ENCODE peak calls at places on chromosome 13, in six cellular contexts. U, X, W, O, N and V are unnamed samples.

GRCh38 chr13:102045713-102046112 is 356.1 kb downstream of the FGF14 start:
- DNase-seq in O (no peak), N (no peak), W (peak; percentile 54), X (no peak), U (no peak), V (peak; percentile 13)

GRCh38 chr13:51639171-51639570 is 54.9 kb downstream of the WDFY2 start:
- DNase-seq in U (no peak), W (no peak), O (peak; percentile 37), N (no peak), X (no peak), V (no peak)

GRCh38 chr13:60572003-60572792 is 175.2 kb downstream of the TDRD3 start:
- DNase-seq in X (no peak), N (no peak), O (peak; percentile 63), U (no peak), W (no peak), V (peak; percentile 54)

GRCh38 chr13:76764429-76764828 is 121.8 kb downstream of the KCTD12 start:
- DNase-seq in X (no peak), N (no peak), U (no peak), W (peak; percentile 2), O (peak; percentile 84), V (peak; percentile 16)

GRCh38 chr13:79647518-79647917 is 166.6 kb downstream of the NDFIP2 start:
- DNase-seq in O (no peak), X (no peak), U (no peak), W (no peak), N (no peak), V (no peak)

GRCh38 chr13:110106726-110107125 is 200.2 kb downstream of the COL4A1 start:
- DNase-seq in N (no peak), X (no peak), U (no peak), W (no peak), O (peak; percentile 56), V (no peak)

GRCh38 chr13:101529419-101529818 is 76.9 kb downstream of the ITGBL1 start:
- DNase-seq in N (no peak), O (peak; percentile 94), W (no peak), U (no peak), X (no peak), V (no peak)

GRCh38 chr13:23466144-23467002 is 32.9 kb upstream of the SACS start:
- DNase-seq in X (peak; percentile 38), O (peak; percentile 86), U (peak; percentile 27), W (peak; percentile 68), N (peak; percentile 28), V (peak; percentile 76)

GRCh38 chr13:34145061-34145460 is 327.1 kb downstream of the RFC3 start:
- DNase-seq in X (no peak), N (no peak), U (no peak), W (no peak), O (no peak), V (no peak)

GRCh38 chr13:112708560-112709240 is 18.9 kb downstream of the ATP11A start:
- DNase-seq in W (no peak), X (no peak), N (no peak), O (no peak), U (no peak), V (no peak)

GRCh38 chr13:49097374-49097773 is 121.7 kb downstream of the FNDC3A start:
- DNase-seq in X (no peak), U (no peak), O (peak; percentile 89), W (no peak), N (no peak), V (no peak)

GRCh38 chr13:111202745-111203144 is 87.6 kb downstream of the ARHGEF7 start:
- DNase-seq in O (peak; percentile 97), W (no peak), U (no peak), N (no peak), X (peak; percentile 51), V (peak; percentile 71)

GRCh38 chr13:33446821-33447481 is 161.4 kb upstream of the STARD13 start:
- DNase-seq in N (no peak), X (no peak), W (no peak), O (no peak), U (no peak), V (no peak)

GRCh38 chr13:80199585-80200292 is 141.2 kb downstream of the SPRY2 start:
- DNase-seq in N (no peak), W (no peak), U (no peak), X (no peak), O (no peak), V (no peak)

GRCh38 chr13:75489502-75490263 is 7.7 kb upstream of the TBC1D4 start:
- DNase-seq in U (no peak), X (no peak), O (peak; percentile 40), W (no peak), N (no peak), V (no peak)

GRCh38 chr13:37889102-37889501 is 19.5 kb upstream of the TRPC4 start:
- DNase-seq in O (peak; percentile 25), N (no peak), U (no peak), W (no peak), X (no peak), V (no peak)

GRCh38 chr13:38348890-38349289 is 761 bp upstream of the UFM1 start:
- DNase-seq in O (peak; percentile 33), X (peak; percentile 47), W (peak; percentile 6), N (peak; percentile 3), U (no peak), V (peak; percentile 10)

GRCh38 chr13:113139580-113139979 is 17.0 kb downstream of the F10 start:
- DNase-seq in O (no peak), N (no peak), U (no peak), X (no peak), W (no peak), V (no peak)

GRCh38 chr13:23796546-23796945 is 92.7 kb downstream of the MIPEP start:
- DNase-seq in W (no peak), O (no peak), U (no peak), X (no peak), N (no peak), V (no peak)

GRCh38 chr13:76820759-76821158 is 65.4 kb downstream of the KCTD12 start:
- DNase-seq in U (no peak), X (no peak), O (peak; percentile 93), W (no peak), N (no peak), V (peak; percentile 18)

GRCh38 chr13:98184796-98185195 is 7.7 kb upstream of the RNF113B start:
- DNase-seq in O (no peak), W (no peak), X (no peak), N (no peak), U (no peak), V (no peak)

GRCh38 chr13:32036131-32036695 is 4.6 kb downstream of the FRY start:
- DNase-seq in U (no peak), X (no peak), N (no peak), O (no peak), W (no peak), V (no peak)

GRCh38 chr13:45196622-45197021 is 4.2 kb downstream of the KCTD4 start:
- DNase-seq in O (peak; percentile 30), U (no peak), X (no peak), N (no peak), W (no peak), V (no peak)

GRCh38 chr13:24694907-24695306 is 14.7 kb downstream of the ATP12A start:
- DNase-seq in O (no peak), U (no peak), X (no peak), W (no peak), N (no peak), V (no peak)

GRCh38 chr13:41751277-41751676 is 209.6 kb downstream of the VWA8 start:
- DNase-seq in N (no peak), U (no peak), O (peak; percentile 89), W (no peak), X (no peak), V (no peak)

GRCh38 chr13:111347438-111347837 is 27.0 kb downstream of the TEX29 start:
- DNase-seq in O (no peak), W (no peak), U (no peak), X (no peak), N (no peak), V (no peak)

GRCh38 chr13:80083516-80084085 is 257.3 kb downstream of the SPRY2 start:
- DNase-seq in N (no peak), U (no peak), O (peak; percentile 73), X (no peak), W (no peak), V (no peak)

GRCh38 chr13:105897575-105897974 is 637.9 kb downstream of the EFNB2 start:
- DNase-seq in U (no peak), O (no peak), N (no peak), W (no peak), X (no peak), V (no peak)

GRCh38 chr13:48412100-48412556 is 785 bp downstream of the LPAR6 start:
- DNase-seq in X (no peak), N (no peak), W (no peak), O (peak; percentile 44), U (no peak), V (no peak)

GRCh38 chr13:90403330-90404082 is 944.0 kb upstream of the MIR17HG start:
- DNase-seq in X (no peak), U (no peak), N (no peak), W (no peak), O (no peak), V (no peak)

GRCh38 chr13:33069365-33069764 is 53.1 kb downstream of the KL start:
- DNase-seq in U (no peak), X (no peak), O (no peak), N (no peak), W (no peak), V (peak; percentile 27)

GRCh38 chr13:82076421-82076820 is 1735.5 kb upstream of the SPRY2 start:
- DNase-seq in N (no peak), X (no peak), U (no peak), O (no peak), W (no peak), V (no peak)

GRCh38 chr13:105370011-105370645 is 1165.3 kb downstream of the EFNB2 start:
- DNase-seq in X (no peak), U (no peak), O (no peak), W (no peak), N (no peak), V (no peak)

GRCh38 chr13:31951215-31951678 is 80.3 kb upstream of the FRY start:
- DNase-seq in N (no peak), U (peak; percentile 6), W (no peak), O (peak; percentile 14), X (no peak), V (no peak)

GRCh38 chr13:105814219-105814901 is 721.1 kb downstream of the EFNB2 start:
- DNase-seq in W (no peak), N (no peak), X (no peak), U (no peak), O (no peak), V (no peak)

GRCh38 chr13:72129117-72129516 is 262.1 kb upstream of the DACH1 start:
- DNase-seq in N (no peak), O (no peak), W (no peak), U (no peak), X (no peak), V (no peak)